ENCODE peak calls at places on chromosomes 6 and 20, in nine cellular contexts. U is fibroblast of the aortic adventitia, S is heart left ventricle, M is foreskin fibroblast, H is HCT116, L is dorsolateral prefrontal cortex, T is stomach, W is heart right ventricle, G is cardiac muscle cell. N is an unnamed sample.

GRCh38 chr20:61728786-61729365 is 336.8 kb downstream of the TAF4 start:
- DNase-seq in S (peak; percentile 17), H (no peak), G (no peak), L (no peak), W (no peak), U (no peak), M (no peak), T (no peak), N (no peak)

GRCh38 chr6:34237316-34237721 is 646 bp downstream of the HMGA1 start:
- DNase-seq in U (no peak), S (peak; percentile 51), H (no peak), T (no peak), M (peak; percentile 61), W (peak; percentile 39), G (peak; percentile 28), L (no peak), N (no peak)

GRCh38 chr6:27872634-27873028 is 39.6 kb downstream of the OR2B2 start:
- DNase-seq in S (no peak), U (no peak), L (no peak), M (no peak), T (no peak), H (no peak), W (no peak), G (no peak), N (no peak)

GRCh38 chr6:26218824-26219223 is 131.6 kb downstream of the HFE start:
- DNase-seq in H (no peak), T (no peak), S (no peak), W (no peak), U (no peak), L (no peak), G (no peak), M (no peak), N (peak; percentile 62)

GRCh38 chr6:3749390-3749978 is 2.0 kb downstream of the PXDC1 start:
- DNase-seq in T (peak; percentile 90), U (no peak), L (no peak), S (no peak), H (no peak), W (no peak), G (no peak), M (peak; percentile 22), N (no peak)

GRCh38 chr20:14951707-14952106 is 614.3 kb upstream of the FLRT3 start:
- DNase-seq in W (no peak), U (peak; percentile 46), H (no peak), T (no peak), G (peak; percentile 21), L (no peak), M (peak; percentile 82), S (no peak), N (no peak)

GRCh38 chr20:34781250-34781649 is 44.2 kb downstream of the NCOA6 start:
- DNase-seq in U (no peak), S (no peak), M (no peak), L (no peak), W (no peak), T (no peak), H (no peak), G (no peak), N (no peak)

GRCh38 chr6:10425973-10426780 is 11.3 kb upstream of the TFAP2A start:
- DNase-seq in W (no peak), M (peak; percentile 83), H (no peak), L (no peak), S (no peak), T (peak; percentile 55), G (peak; percentile 52), U (no peak), N (peak; percentile 76)

GRCh38 chr6:19697744-19698290 is 139.4 kb upstream of the ID4 start:
- DNase-seq in S (no peak), L (no peak), U (peak; percentile 66), H (no peak), T (no peak), G (peak; percentile 58), W (no peak), M (peak; percentile 64), N (no peak)

GRCh38 chr6:49453221-49453620 is 9.8 kb downstream of the MMUT start:
- DNase-seq in G (peak; percentile 14), S (no peak), T (no peak), U (peak; percentile 10), H (no peak), L (no peak), M (no peak), W (no peak), N (no peak)
- TF ChIP-seq CTCF in G (peak; percentile 29), S (no peak), T (no peak), U (peak; percentile 33), H (peak; percentile 14), L (peak; percentile 28), M (peak; percentile 23), W (peak; percentile 41), N (peak; percentile 71)

GRCh38 chr20:38882600-38882999 is 43.6 kb upstream of the FAM83D start:
- DNase-seq in G (no peak), W (no peak), S (no peak), T (no peak), H (no peak), U (no peak), L (no peak), M (no peak), N (no peak)

GRCh38 chr20:38883981-38884733 is 42.1 kb upstream of the FAM83D start:
- DNase-seq in U (no peak), M (no peak), L (peak; percentile 25), H (no peak), S (no peak), G (no peak), W (no peak), T (no peak), N (no peak)

GRCh38 chr20:38885357-38885756 is 40.9 kb upstream of the FAM83D start:
- DNase-seq in U (no peak), T (no peak), L (peak; percentile 25), H (no peak), M (no peak), W (no peak), S (peak; percentile 38), G (no peak), N (no peak)

GRCh38 chr20:38881806-38882440 is 44.3 kb upstream of the FAM83D start:
- DNase-seq in W (no peak), L (no peak), H (no peak), M (no peak), U (no peak), G (no peak), S (no peak), T (no peak), N (no peak)

DNA sequence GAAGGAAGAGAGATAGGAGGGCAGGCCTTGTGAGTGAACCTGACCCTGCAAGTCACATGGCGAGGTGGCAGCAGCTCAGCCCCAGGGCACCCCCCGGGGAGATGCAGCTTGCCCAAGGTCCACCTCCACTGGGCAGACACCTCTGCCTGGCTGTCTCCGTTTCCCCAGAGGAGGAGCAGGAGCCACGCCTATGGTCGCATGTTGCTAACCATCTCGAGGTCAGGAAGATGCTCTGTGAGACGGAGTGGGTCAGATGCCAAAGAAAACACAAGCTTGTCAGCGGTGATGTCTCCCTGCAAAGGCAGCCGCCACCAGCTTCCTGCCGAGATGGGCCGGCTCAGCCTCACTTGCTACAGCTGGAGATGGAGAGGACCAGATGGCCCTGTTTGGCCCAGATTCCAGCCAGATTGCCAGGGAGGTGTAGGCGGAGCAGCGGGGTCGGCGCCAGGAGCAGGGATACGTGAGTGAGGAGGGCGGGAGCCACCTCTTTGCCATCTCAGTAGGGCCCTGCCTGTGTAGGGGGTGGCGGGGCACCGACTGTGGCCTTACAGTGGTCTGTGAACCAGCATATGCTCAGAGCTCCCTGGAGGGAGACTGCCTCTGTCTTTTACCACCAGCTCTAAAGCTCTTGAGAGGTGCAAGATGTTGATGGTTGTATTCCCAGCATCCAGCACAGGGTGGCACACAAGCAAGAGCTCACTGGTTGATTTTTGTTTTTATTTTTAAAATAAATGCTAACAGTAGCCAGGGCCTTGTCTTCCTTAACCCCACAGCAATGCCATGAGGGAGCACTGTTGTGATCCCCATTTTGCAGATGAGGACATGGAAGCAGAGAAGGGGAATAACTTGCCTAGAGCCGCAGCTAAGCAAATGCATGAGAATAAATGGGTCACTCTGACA is 42.9 kb upstream of the FAM83D start:
- DNase-seq in W (peak; percentile 28), S (no peak), U (peak; percentile 12), G (peak; percentile 36), L (peak; percentile 72), M (peak; percentile 34), T (no peak), H (no peak), N (no peak)
- TF ChIP-seq CTCF in W (no peak), S (no peak), U (no peak), G (no peak), L (no peak), M (no peak), T (no peak), H (no peak), N (no peak)

GRCh38 chr6:37100740-37101139 is 69.2 kb upstream of the PIM1 start:
- DNase-seq in S (no peak), W (no peak), T (no peak), L (no peak), U (no peak), M (no peak), G (no peak), H (no peak), N (no peak)

GRCh38 chr6:37103169-37104039 is 66.5 kb upstream of the PIM1 start:
- DNase-seq in W (peak; percentile 48), G (no peak), M (peak; percentile 16), U (peak; percentile 50), T (peak; percentile 95), L (peak; percentile 37), S (peak; percentile 77), H (no peak), N (peak; percentile 74)

GRCh38 chr6:37104935-37105781 is 64.8 kb upstream of the PIM1 start:
- DNase-seq in L (no peak), U (no peak), G (no peak), H (no peak), S (no peak), W (no peak), M (no peak), T (no peak), N (peak; percentile 71)

GRCh38 chr6:37101991-37102298 is 68.0 kb upstream of the PIM1 start:
- DNase-seq in U (no peak), S (no peak), G (no peak), H (no peak), T (no peak), L (no peak), W (no peak), M (no peak), N (no peak)

GRCh38 chr6:37102299-37103168 is 67.4 kb upstream of the PIM1 start:
- DNase-seq in L (peak; percentile 85), T (peak; percentile 84), H (peak; percentile 36), G (peak; percentile 96), S (peak; percentile 94), W (peak; percentile 87), U (peak; percentile 85), M (peak; percentile 92), N (peak; percentile 96)
- TF ChIP-seq CTCF in L (peak; percentile 30), T (no peak), H (no peak), G (no peak), S (no peak), W (no peak), U (no peak), M (no peak), N (no peak)

DNA sequence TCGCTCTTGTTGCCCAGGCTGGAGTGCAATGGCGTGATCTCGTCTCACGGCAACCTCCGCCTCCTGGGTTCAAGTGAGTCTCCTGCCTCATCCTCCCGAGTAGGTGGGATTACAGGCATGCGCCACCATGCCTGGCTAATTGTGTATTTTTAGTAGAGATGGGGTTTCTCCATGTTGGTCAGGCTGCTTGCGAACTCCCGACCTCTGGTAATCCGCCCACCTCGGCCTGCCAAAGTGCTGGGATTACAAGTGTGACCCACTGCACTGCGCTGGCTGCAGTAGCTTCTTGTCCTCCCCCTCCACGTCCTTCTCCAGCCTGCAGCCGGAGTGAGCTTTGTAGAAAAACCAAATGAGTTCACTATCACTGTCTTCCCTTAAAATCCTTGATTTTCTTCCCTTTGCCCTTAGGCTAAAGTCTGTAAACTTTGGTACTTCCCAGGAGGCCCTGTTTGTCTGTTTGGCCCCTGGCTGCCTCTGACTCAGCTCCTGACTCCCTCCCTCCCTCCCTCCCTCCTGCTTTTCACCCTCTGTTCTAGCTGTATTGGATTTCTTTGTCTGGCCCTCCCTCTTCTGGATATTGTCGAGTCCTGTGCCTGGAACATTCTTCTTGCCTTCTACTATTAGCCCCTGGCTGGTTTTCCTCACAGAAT is 12.9 kb downstream of the PARD6B start:
- DNase-seq in W (peak; percentile 56), L (no peak), H (peak; percentile 67), T (peak; percentile 68), S (peak; percentile 60), M (peak; percentile 96), G (peak; percentile 93), U (peak; percentile 91), N (peak; percentile 72)
- TF ChIP-seq CTCF in W (peak; percentile 37), L (no peak), H (peak; percentile 9), T (no peak), S (peak; percentile 18), M (peak; percentile 41), G (peak; percentile 44), U (peak; percentile 50), N (no peak)

N was measured in endodermal cell.